ENCODE peak calls at places on chromosomes 5 and 9, in six cellular contexts. O, N, G, R, L and Y are unnamed samples.

GRCh38 chr5:14676320-14676719 is 11.8 kb downstream of the OTULIN start:
- DNase-seq in L (no peak), N (no peak), O (no peak), R (no peak), G (no peak), Y (no peak)

GRCh38 chr5:131262953-131263541 is 806 bp upstream of the CDC42SE2 start:
- DNase-seq in G (no peak), L (no peak), R (no peak), N (no peak), O (no peak), Y (no peak)

GRCh38 chr9:90645721-90646120 is 3.1 kb upstream of the DIRAS2 start:
- DNase-seq in L (no peak), O (no peak), R (no peak), N (no peak), G (no peak), Y (no peak)

GRCh38 chr5:97096096-97096648 is 46.2 kb downstream of the LIX1 start:
- DNase-seq in O (no peak), G (peak), N (no peak), R (no peak), L (no peak), Y (no peak)

GRCh38 chr5:78699565-78700143 is 51.1 kb upstream of the LHFPL2 start:
- DNase-seq in G (no peak), R (peak), L (peak), O (no peak), N (peak), Y (no peak)

GRCh38 chr9:13163287-13163686 is 116.2 kb downstream of the MPDZ start:
- DNase-seq in R (no peak), N (no peak), L (no peak), G (no peak), O (no peak), Y (no peak)

GRCh38 chr9:83441390-83441789 is 96.8 kb downstream of the FRMD3 start:
- DNase-seq in O (no peak), R (no peak), L (no peak), G (no peak), N (no peak), Y (no peak)

GRCh38 chr5:167822241-167822640 is 469.2 kb upstream of the WWC1 start:
- DNase-seq in N (no peak), L (no peak), R (no peak), G (no peak), O (no peak), Y (no peak)

GRCh38 chr5:179322071-179323025 is 22.9 kb downstream of the ADAMTS2 start:
- DNase-seq in O (peak), N (no peak), G (no peak), L (no peak), R (no peak), Y (no peak)

GRCh38 chr9:26471271-26471670 is 421.3 kb downstream of the CAAP1 start:
- DNase-seq in R (no peak), O (no peak), G (no peak), N (no peak), L (no peak), Y (no peak)

GRCh38 chr9:127783644-127784043 is 2.2 kb upstream of the CDK9 start:
- DNase-seq in O (no peak), R (no peak), L (no peak), G (no peak), N (no peak), Y (no peak)

GRCh38 chr9:74006935-74007334 is 490.2 kb upstream of the RORB start:
- DNase-seq in L (no peak), R (no peak), N (no peak), G (no peak), O (no peak), Y (no peak)

GRCh38 chr5:38420246-38420645 is 136.2 kb downstream of the LIFR start:
- DNase-seq in O (no peak), R (no peak), L (no peak), N (no peak), G (no peak), Y (no peak)

GRCh38 chr5:116038817-116039216 is 6.5 kb downstream of the ARL14EPL start:
- DNase-seq in G (no peak), L (no peak), N (no peak), O (peak), R (no peak), Y (no peak)

GRCh38 chr5:147906326-147907095 is at the start of gene C5orf46:
- DNase-seq in R (no peak), L (no peak), O (no peak), N (peak), G (no peak), Y (no peak)

GRCh38 chr5:117414926-117415325 is 840.3 kb upstream of the SEMA6A start:
- DNase-seq in O (no peak), N (no peak), R (no peak), G (no peak), L (no peak), Y (no peak)

GRCh38 chr5:88658005-88658404 is 225.0 kb downstream of the MEF2C start:
- DNase-seq in R (no peak), O (no peak), L (no peak), G (no peak), N (no peak), Y (no peak)

GRCh38 chr5:168917947-168918600 is 338.9 kb upstream of the PANK3 start:
- DNase-seq in N (no peak), L (no peak), O (no peak), R (no peak), G (no peak), Y (no peak)

GRCh38 chr5:149998281-149998680 is 2.2 kb downstream of the TIGD6 start:
- DNase-seq in L (no peak), G (no peak), R (no peak), O (no peak), N (no peak), Y (no peak)

GRCh38 chr5:134092875-134093274 is 21.6 kb upstream of the TCF7 start:
- DNase-seq in L (no peak), O (no peak), N (no peak), R (no peak), G (no peak), Y (no peak)

DNA sequence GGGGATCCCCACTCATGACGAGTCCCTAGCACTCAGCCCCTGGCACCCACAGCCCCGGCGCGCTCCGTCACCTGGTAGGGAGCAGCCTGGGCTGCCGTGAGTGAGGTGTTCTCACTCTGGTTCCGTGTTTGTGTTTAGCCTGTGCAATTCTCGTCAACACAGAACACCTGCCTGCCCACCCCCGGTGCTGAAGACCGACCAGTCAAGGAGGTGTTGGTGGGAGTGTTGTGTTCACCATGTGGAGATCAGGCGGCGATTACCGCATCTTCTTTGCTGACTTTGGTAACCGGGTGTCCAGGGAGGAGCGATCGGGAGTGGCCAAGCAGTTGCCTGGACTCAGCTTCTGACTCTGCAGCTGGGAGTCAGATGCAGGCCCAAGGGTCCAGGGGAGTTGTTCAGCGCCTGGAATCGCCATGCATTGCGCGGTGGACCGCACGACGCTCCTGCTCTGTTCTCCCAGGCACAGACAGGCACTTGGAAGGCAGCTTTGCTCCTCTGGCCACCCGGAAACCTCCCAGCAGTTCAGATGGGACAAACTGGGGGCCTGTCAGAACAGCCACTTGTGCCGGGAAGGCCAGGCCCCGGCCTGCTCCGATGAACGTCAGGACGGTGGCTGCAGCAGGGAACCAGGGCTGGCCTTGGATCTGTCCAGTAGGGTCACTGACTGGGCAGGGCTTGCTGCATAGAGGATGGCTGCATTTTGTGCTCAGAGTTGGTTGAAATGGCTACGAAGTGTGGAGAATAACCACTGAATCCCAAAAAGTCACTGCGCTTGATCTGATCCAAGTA is 28.2 kb downstream of the EXOC3 start:
- DNase-seq in G (no peak), L (no peak), N (no peak), R (no peak), O (peak), Y (no peak)
- TF ChIP-seq POLR2A in G (no peak), L (no peak), N (no peak), R (no peak), O (no peak), Y (no peak)

GRCh38 chr5:144391044-144391443 is 220.4 kb downstream of the KCTD16 start:
- DNase-seq in N (no peak), G (no peak), L (no peak), R (no peak), O (no peak), Y (no peak)
- H3K27ac ChIP-seq in N (no peak), G (no peak), L (no peak), R (no peak), O (no peak), Y (no peak)

GRCh38 chr9:72297516-72297915 is 67.5 kb downstream of the ZFAND5 start:
- DNase-seq in O (no peak), R (no peak), N (no peak), G (no peak), L (no peak), Y (no peak)
- TF ChIP-seq POLR2AphosphoS5 in O (no peak), R (no peak), N (no peak), G (peak), L (no peak), Y (no peak)

GRCh38 chr5:3391210-3391609 is 204.4 kb upstream of the IRX1 start:
- DNase-seq in R (no peak), L (no peak), N (no peak), G (no peak), O (no peak), Y (no peak)

GRCh38 chr5:3392306-3392939 is 203.2 kb upstream of the IRX1 start:
- DNase-seq in N (no peak), L (no peak), O (no peak), R (no peak), G (no peak), Y (peak)

GRCh38 chr5:3393122-3393963 is 202.3 kb upstream of the IRX1 start:
- DNase-seq in G (no peak), O (no peak), N (no peak), L (no peak), R (no peak), Y (no peak)

GRCh38 chr5:3394046-3394597 is 201.5 kb upstream of the IRX1 start:
- DNase-seq in R (no peak), L (no peak), O (no peak), N (no peak), G (no peak), Y (no peak)

GRCh38 chr5:3394877-3395599 is 200.6 kb upstream of the IRX1 start:
- DNase-seq in G (no peak), L (no peak), N (no peak), R (no peak), O (no peak), Y (no peak)
- TF ChIP-seq POLR2A in G (no peak), L (no peak), N (no peak), R (no peak), O (no peak), Y (no peak)

GRCh38 chr5:151627650-151628049 is 36.5 kb upstream of the FAT2 start:
- DNase-seq in R (no peak), N (no peak), O (no peak), G (no peak), L (no peak), Y (no peak)
- H3K27ac ChIP-seq in R (no peak), N (no peak), O (no peak), G (no peak), L (peak), Y (no peak)

DNA sequence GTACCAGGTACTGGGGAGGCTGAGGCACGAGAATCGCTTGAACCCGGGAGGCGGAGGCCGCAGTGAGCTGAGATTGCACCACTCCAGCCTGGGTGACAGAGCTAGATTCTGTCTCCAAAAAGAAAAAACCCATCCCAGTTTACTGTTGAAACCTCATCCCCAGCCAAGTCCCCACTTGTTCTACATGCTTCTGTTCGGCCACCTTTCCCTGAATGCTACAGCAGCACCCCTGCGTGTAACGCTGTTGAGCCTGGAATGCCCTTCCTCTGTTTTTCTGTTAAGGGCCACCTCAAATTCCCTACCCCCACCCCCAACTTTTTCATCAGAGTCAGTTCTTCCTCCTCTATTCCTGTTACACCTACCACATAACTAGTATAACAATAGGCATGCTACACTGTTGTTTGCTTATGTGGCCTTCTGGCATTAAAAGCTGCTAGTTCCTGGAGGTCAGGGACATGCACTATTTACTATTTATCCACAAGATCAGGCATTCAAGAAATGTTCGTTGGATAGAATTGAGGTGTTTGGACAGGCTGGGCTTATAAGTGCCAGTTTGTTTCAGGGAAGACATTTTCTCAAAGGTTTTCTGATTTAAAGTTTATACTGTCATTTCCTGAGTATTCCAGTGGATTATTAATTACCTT is 47.1 kb upstream of the C5orf47 start:
- DNase-seq in R (no peak), N (peak), O (no peak), G (peak), L (no peak), Y (no peak)
- TF ChIP-seq POLR2AphosphoS5 in R (no peak), N (peak), O (no peak), G (peak), L (no peak), Y (no peak)

DNA sequence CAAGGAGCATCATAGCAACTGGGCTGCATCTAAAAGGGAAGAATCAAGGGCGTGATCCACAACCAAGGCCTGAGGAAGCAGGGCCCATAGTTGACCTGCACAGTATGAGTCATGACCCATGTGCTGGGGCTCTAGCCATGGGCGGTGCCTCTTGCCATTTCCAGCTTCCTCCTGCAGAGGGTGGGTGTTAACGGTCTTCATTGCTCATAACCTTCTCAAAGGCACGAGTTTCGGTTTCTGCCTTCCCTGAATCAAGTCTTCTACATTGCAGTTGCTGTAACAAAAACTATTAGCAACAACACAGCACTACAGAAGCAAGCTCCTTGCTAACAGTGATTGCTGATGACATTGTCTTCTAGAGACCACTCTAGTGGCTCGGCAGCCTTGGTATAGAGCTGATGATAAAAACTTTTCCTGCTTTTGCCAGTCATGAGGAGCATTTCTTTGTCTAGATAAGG is 66.9 kb downstream of the CTSL start:
- DNase-seq in L (peak), G (no peak), R (peak), N (peak), O (no peak), Y (no peak)
- TF ChIP-seq POLR2A in L (no peak), G (no peak), R (no peak), N (no peak), O (no peak), Y (no peak)

DNA sequence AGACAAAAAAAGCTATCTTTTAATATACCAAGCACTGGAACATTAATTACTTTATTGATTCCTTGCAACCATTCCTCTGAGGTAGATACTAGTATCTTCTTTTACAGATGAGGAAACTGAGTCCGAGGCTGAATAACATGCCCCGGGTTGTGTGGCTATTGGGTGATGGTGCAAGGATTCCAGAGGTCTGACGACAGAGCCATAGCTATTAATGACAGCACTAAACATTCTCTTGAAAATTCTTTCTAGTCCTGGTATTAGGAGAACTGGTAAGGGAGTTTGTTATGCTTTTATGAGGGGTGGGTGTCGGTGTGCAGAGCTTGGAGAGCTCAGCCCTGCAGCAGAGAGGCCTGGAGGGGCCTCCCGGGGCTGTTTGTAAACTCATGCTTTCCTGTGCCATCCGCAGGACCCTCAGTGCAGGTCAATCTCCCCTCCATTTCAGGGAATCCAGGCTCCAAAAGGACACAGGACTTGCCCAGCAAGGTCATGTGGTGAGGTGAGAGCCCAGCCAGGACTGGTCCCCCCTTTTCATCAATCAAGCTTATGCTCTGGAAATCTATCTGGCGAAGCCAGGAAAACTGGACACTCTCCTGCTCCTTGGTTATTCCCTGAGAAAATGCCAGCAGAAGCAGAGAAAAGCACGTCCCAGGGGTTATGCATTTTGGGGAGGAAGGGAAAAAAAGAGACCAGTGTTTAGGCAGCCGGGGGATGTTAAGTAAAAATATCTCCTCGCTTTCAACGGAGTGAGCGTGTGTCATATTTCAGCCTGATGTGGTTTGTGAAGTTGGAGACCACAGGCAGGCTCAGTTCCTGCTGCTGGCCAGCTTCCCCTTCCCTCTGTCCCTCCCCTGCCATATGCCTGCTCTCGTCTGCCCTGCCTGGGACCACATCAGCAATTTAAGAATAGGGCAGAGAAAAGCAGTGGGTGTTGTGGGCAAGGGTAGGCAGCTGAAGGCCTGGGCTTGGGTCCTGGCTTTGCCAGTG is 3.7 kb downstream of the GSN start:
- DNase-seq in N (no peak), R (no peak), L (no peak), G (no peak), O (peak), Y (no peak)
- H3K27ac ChIP-seq in N (no peak), R (no peak), L (peak), G (peak), O (no peak), Y (peak)